ENCODE peak calls at places on chromosomes 12 and 14, in nine cellular contexts. One of them, this sample, is unnamed. For H3K9me3, the result is how much of the 10 kb centered on the place peaks cover.

GRCh38 chr14:59507063-59507751 is 22.9 kb downstream of the JKAMP start:
- DNase-seq in SK-N-SH: peak
- DNase-seq in right atrium auricular region: no peak
- DNase-seq in uterus: no peak
- DNase-seq in vagina: no peak
- DNase-seq in psoas muscle: peak
- DNase-seq in ascending aorta: peak
- DNase-seq in CD4-positive, alpha-beta memory T cell: peak
- DNase-seq in tibial nerve: no peak
- DNase-seq in this sample: peak

GRCh38 chr14:96574171-96574632 is 72.0 kb downstream of the PAPOLA start:
- DNase-seq in SK-N-SH: no peak
- DNase-seq in right atrium auricular region: no peak
- DNase-seq in uterus: no peak
- DNase-seq in vagina: no peak
- DNase-seq in psoas muscle: no peak
- DNase-seq in ascending aorta: no peak
- DNase-seq in CD4-positive, alpha-beta memory T cell: no peak
- DNase-seq in tibial nerve: no peak
- DNase-seq in this sample: no peak

GRCh38 chr12:53324113-53324778 is 2.8 kb upstream of the AAAS start:
- DNase-seq in SK-N-SH: no peak
- DNase-seq in right atrium auricular region: no peak
- DNase-seq in uterus: peak
- DNase-seq in vagina: no peak
- DNase-seq in psoas muscle: no peak
- DNase-seq in ascending aorta: no peak
- DNase-seq in CD4-positive, alpha-beta memory T cell: peak
- DNase-seq in tibial nerve: no peak
- DNase-seq in this sample: no peak

GRCh38 chr12:80509781-80510556 is 65.9 kb downstream of the PTPRQ start:
- DNase-seq in SK-N-SH: peak
- DNase-seq in right atrium auricular region: no peak
- DNase-seq in uterus: no peak
- DNase-seq in vagina: no peak
- DNase-seq in psoas muscle: no peak
- DNase-seq in ascending aorta: no peak
- DNase-seq in CD4-positive, alpha-beta memory T cell: no peak
- DNase-seq in tibial nerve: no peak
- DNase-seq in this sample: peak

GRCh38 chr14:101254805-101255764 is 306.2 kb upstream of the DIO3 start:
- DNase-seq in SK-N-SH: peak
- DNase-seq in right atrium auricular region: no peak
- DNase-seq in uterus: peak
- DNase-seq in vagina: peak
- DNase-seq in psoas muscle: peak
- DNase-seq in ascending aorta: no peak
- DNase-seq in CD4-positive, alpha-beta memory T cell: no peak
- DNase-seq in tibial nerve: no peak
- DNase-seq in this sample: no peak

GRCh38 chr14:94136575-94137331 is 7.3 kb upstream of the IFI27L2 start:
- DNase-seq in SK-N-SH: peak
- DNase-seq in right atrium auricular region: peak
- DNase-seq in uterus: peak
- DNase-seq in vagina: peak
- DNase-seq in psoas muscle: peak
- DNase-seq in ascending aorta: peak
- DNase-seq in CD4-positive, alpha-beta memory T cell: peak
- DNase-seq in tibial nerve: peak
- DNase-seq in this sample: peak

GRCh38 chr14:65332141-65332871 is 80.2 kb upstream of the FUT8 start:
- DNase-seq in SK-N-SH: no peak
- DNase-seq in right atrium auricular region: no peak
- DNase-seq in uterus: no peak
- DNase-seq in vagina: no peak
- DNase-seq in psoas muscle: no peak
- DNase-seq in ascending aorta: no peak
- DNase-seq in CD4-positive, alpha-beta memory T cell: no peak
- DNase-seq in tibial nerve: no peak
- DNase-seq in this sample: no peak

GRCh38 chr12:3214508-3215365 is 137.6 kb downstream of the TSPAN9 start:
- DNase-seq in SK-N-SH: no peak
- DNase-seq in right atrium auricular region: no peak
- DNase-seq in uterus: no peak
- DNase-seq in vagina: no peak
- DNase-seq in psoas muscle: no peak
- DNase-seq in ascending aorta: no peak
- DNase-seq in CD4-positive, alpha-beta memory T cell: no peak
- DNase-seq in tibial nerve: no peak
- DNase-seq in this sample: no peak

GRCh38 chr12:53659011-53659551 is 16.8 kb downstream of the ATP5MC2 start:
- DNase-seq in SK-N-SH: no peak
- DNase-seq in right atrium auricular region: peak
- DNase-seq in uterus: peak
- DNase-seq in vagina: no peak
- DNase-seq in psoas muscle: no peak
- DNase-seq in ascending aorta: peak
- DNase-seq in CD4-positive, alpha-beta memory T cell: no peak
- DNase-seq in tibial nerve: peak
- DNase-seq in this sample: no peak

GRCh38 chr14:38828183-38828877 is 274.7 kb downstream of the SEC23A start:
- DNase-seq in SK-N-SH: no peak
- DNase-seq in right atrium auricular region: no peak
- DNase-seq in uterus: no peak
- DNase-seq in vagina: no peak
- DNase-seq in psoas muscle: no peak
- DNase-seq in ascending aorta: no peak
- DNase-seq in CD4-positive, alpha-beta memory T cell: no peak
- DNase-seq in tibial nerve: no peak
- DNase-seq in this sample: no peak

GRCh38 chr12:55957106-55957859 is 8.6 kb downstream of the PMEL start:
- DNase-seq in SK-N-SH: no peak
- DNase-seq in right atrium auricular region: no peak
- DNase-seq in uterus: no peak
- DNase-seq in vagina: no peak
- DNase-seq in psoas muscle: no peak
- DNase-seq in ascending aorta: no peak
- DNase-seq in CD4-positive, alpha-beta memory T cell: no peak
- DNase-seq in tibial nerve: no peak
- DNase-seq in this sample: no peak

GRCh38 chr12:131074221-131075083 is 120.7 kb downstream of the ADGRD1 start:
- DNase-seq in SK-N-SH: no peak
- DNase-seq in right atrium auricular region: peak
- DNase-seq in uterus: peak
- DNase-seq in vagina: no peak
- DNase-seq in psoas muscle: peak
- DNase-seq in ascending aorta: peak
- DNase-seq in CD4-positive, alpha-beta memory T cell: no peak
- DNase-seq in tibial nerve: peak
- DNase-seq in this sample: no peak

GRCh38 chr14:81942071-81942470 is 408.4 kb upstream of the SEL1L start:
- DNase-seq in SK-N-SH: no peak
- DNase-seq in right atrium auricular region: no peak
- DNase-seq in uterus: no peak
- DNase-seq in vagina: no peak
- DNase-seq in psoas muscle: no peak
- DNase-seq in ascending aorta: no peak
- DNase-seq in CD4-positive, alpha-beta memory T cell: no peak
- DNase-seq in tibial nerve: no peak
- DNase-seq in this sample: no peak

GRCh38 chr14:81952917-81953316 is 419.3 kb upstream of the SEL1L start:
- DNase-seq in SK-N-SH: no peak
- DNase-seq in right atrium auricular region: no peak
- DNase-seq in uterus: no peak
- DNase-seq in vagina: no peak
- DNase-seq in psoas muscle: no peak
- DNase-seq in ascending aorta: no peak
- DNase-seq in CD4-positive, alpha-beta memory T cell: no peak
- DNase-seq in tibial nerve: no peak
- DNase-seq in this sample: no peak

DNA sequence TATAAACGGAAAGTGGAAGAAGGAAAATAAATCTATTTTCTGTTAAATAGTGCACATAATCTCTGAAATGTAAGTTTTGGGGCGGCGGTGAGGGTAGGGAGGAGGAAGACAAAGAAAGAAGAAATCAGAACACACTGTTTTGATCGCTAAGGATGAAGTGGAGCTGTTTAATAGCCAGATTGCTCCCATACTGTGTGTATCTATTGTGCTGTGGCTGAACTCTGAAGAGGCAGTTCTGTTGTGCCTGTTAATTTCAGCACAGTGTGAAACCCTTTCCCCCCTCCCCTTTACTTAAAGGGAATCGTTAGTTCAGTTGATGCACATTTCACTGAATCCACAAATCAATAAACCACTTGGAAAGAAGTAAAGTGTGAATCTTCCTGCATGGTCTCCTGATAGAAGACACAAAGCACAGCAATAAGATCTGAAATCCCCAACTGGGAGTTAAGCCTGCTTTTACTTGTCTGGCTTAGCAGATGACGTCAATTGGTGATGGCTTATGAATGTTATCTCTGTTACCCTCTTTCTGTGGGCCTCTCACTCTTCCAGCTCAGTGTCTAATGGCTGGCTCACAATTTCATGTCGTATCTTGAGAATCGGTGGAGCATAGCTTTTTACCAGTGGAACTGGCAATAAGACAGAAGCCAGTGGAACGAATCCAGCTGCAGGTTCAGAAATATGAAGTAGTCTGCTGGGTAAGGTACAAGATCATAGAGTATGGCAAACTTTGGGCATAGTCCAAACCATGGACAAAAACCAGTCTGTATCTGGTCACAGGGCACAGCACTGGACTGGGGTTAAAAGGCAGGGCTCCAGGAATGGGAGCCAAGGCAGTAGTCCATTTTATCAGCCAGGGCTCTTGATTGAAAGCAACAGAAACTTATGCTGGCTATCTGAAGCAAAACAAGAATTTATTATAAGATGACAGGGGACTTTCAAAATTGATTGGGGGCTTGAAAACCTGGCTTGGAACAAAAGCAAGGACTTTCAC is 413.4 kb upstream of the SEL1L start:
- DNase-seq in SK-N-SH: no peak
- DNase-seq in right atrium auricular region: no peak
- DNase-seq in uterus: no peak
- DNase-seq in vagina: no peak
- DNase-seq in psoas muscle: no peak
- DNase-seq in ascending aorta: no peak
- DNase-seq in CD4-positive, alpha-beta memory T cell: no peak
- DNase-seq in tibial nerve: no peak
- DNase-seq in this sample: peak
- H3K9me3 ChIP-seq in SK-N-SH: under half
- H3K9me3 ChIP-seq in right atrium auricular region: under half
- H3K9me3 ChIP-seq in uterus: under half
- H3K9me3 ChIP-seq in vagina: under half
- H3K9me3 ChIP-seq in psoas muscle: under half
- H3K9me3 ChIP-seq in ascending aorta: under half
- H3K9me3 ChIP-seq in CD4-positive, alpha-beta memory T cell: under half
- H3K9me3 ChIP-seq in tibial nerve: under half
- H3K9me3 ChIP-seq in this sample: under half

DNA sequence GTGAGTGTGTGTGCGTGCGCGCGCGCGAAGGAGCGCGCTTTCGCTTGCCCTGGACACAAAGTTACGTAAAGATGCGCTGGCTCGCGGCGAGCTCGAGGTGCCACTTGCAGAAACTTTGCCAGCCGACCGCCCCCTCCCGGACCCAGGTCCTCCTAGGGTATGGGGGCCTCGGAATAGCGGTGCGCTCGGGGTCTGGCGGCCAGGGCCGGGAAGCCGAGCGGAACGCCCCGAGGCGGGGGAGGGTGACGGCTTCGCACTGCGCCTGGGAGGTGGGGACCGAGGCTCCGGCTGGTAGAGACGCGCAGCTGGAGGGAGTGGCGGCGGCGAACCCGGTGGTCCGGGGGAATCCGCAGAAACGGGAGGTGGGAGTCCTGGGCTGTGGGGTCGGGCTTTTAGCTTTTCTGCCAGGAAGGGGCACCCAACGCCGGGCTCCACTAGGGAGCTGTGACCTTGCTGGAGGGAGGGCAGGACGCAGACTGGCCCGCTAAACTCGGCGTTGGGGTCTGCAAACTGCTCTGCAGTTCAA is 837 bp downstream of the RFX4 start:
- DNase-seq in SK-N-SH: peak
- DNase-seq in right atrium auricular region: no peak
- DNase-seq in uterus: no peak
- DNase-seq in vagina: no peak
- DNase-seq in psoas muscle: no peak
- DNase-seq in ascending aorta: no peak
- DNase-seq in CD4-positive, alpha-beta memory T cell: no peak
- DNase-seq in tibial nerve: no peak
- DNase-seq in this sample: no peak
- H3K4me3 ChIP-seq in SK-N-SH: peak
- H3K4me3 ChIP-seq in right atrium auricular region: peak
- H3K4me3 ChIP-seq in uterus: no peak
- H3K4me3 ChIP-seq in vagina: peak
- H3K4me3 ChIP-seq in psoas muscle: peak
- H3K4me3 ChIP-seq in ascending aorta: peak
- H3K4me3 ChIP-seq in CD4-positive, alpha-beta memory T cell: no peak
- H3K4me3 ChIP-seq in tibial nerve: peak
- H3K4me3 ChIP-seq in this sample: no peak

DNA sequence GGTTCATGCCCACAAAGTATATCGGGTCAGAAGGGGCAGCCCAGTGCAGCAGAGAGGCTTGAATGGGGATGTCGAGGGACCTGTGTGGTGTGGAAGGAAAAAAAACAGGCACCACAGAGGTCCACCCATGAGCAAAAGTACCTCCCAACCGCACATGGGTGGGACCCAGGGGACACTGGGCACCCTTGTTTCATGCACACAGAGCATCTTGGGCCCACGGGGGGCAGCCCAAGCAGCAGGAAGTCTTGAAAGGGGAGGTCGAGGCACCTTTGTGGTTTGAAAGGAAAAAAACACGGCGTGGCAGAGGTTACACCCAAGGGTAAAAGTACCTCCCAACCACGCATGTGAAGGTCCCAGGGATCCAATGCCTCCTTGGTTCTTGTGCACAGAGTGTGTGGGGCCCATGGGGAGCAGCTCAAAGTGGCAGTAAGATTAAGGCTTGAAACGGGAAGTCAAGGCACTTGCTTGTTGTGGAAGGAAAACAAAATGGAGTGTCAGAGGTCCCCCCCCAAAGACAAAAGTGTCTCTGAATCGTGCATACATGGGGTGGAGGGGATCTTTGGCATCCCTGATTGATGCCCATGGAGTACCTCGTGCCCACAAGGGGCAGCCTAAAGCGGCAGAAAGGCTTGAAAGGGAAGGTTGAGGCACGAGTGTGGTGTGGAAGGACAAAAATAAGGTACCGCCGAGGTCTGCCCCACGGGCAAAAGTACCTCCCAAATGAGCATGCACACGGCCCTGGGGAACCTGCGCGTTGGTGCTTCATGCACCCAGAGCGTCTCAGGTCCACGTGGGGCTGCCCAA is 575.5 kb downstream of the ALG10 start:
- DNase-seq in SK-N-SH: no peak
- DNase-seq in right atrium auricular region: no peak
- DNase-seq in uterus: peak
- DNase-seq in vagina: peak
- DNase-seq in psoas muscle: no peak
- DNase-seq in ascending aorta: peak
- DNase-seq in CD4-positive, alpha-beta memory T cell: no peak
- DNase-seq in tibial nerve: no peak
- DNase-seq in this sample: peak
- H3K9me3 ChIP-seq in SK-N-SH: under half
- H3K9me3 ChIP-seq in right atrium auricular region: under half
- H3K9me3 ChIP-seq in uterus: under half
- H3K9me3 ChIP-seq in vagina: under half
- H3K9me3 ChIP-seq in psoas muscle: under half
- H3K9me3 ChIP-seq in ascending aorta: under half
- H3K9me3 ChIP-seq in CD4-positive, alpha-beta memory T cell: under half
- H3K9me3 ChIP-seq in tibial nerve: under half
- H3K9me3 ChIP-seq in this sample: under half

GRCh38 chr12:93167331-93167730 is 210.4 kb upstream of the NUDT4 start:
- DNase-seq in SK-N-SH: no peak
- DNase-seq in right atrium auricular region: no peak
- DNase-seq in uterus: no peak
- DNase-seq in vagina: no peak
- DNase-seq in psoas muscle: no peak
- DNase-seq in ascending aorta: no peak
- DNase-seq in CD4-positive, alpha-beta memory T cell: no peak
- DNase-seq in tibial nerve: no peak
- DNase-seq in this sample: no peak
- H3K4me3 ChIP-seq in SK-N-SH: no peak
- H3K4me3 ChIP-seq in right atrium auricular region: no peak
- H3K4me3 ChIP-seq in uterus: peak
- H3K4me3 ChIP-seq in vagina: no peak
- H3K4me3 ChIP-seq in psoas muscle: peak
- H3K4me3 ChIP-seq in ascending aorta: no peak
- H3K4me3 ChIP-seq in CD4-positive, alpha-beta memory T cell: no peak
- H3K4me3 ChIP-seq in tibial nerve: no peak
- H3K4me3 ChIP-seq in this sample: no peak

This sample was measured in BE2C.